ENCODE peak calls at places on chromosomes 11 and 22, in seven cellular contexts. One of them, this sample, is unnamed.

GRCh38 chr11:80718611-80719291 is 1277.9 kb upstream of the TENM4 start:
- DNase-seq in ACHN: no peak
- DNase-seq in ascending aorta: no peak
- DNase-seq in glomerular endothelial cell: no peak
- DNase-seq in stromal cell of bone marrow: no peak
- DNase-seq in activated T-helper 1 cell treated with anti-CD3 and anti-CD28 coated beads, Interleukin-2, amount 50 U/mL, for 16 hours: no peak
- DNase-seq in T-helper 2 cell: no peak
- DNase-seq in this sample: no peak

GRCh38 chr11:12433571-12434061 is 56.2 kb downstream of the PARVA start:
- DNase-seq in ACHN: no peak
- DNase-seq in ascending aorta: no peak
- DNase-seq in glomerular endothelial cell: no peak
- DNase-seq in stromal cell of bone marrow: peak
- DNase-seq in activated T-helper 1 cell treated with anti-CD3 and anti-CD28 coated beads, Interleukin-2, amount 50 U/mL, for 16 hours: no peak
- DNase-seq in T-helper 2 cell: no peak
- DNase-seq in this sample: no peak

GRCh38 chr22:45197606-45198462 is 34.1 kb downstream of the NUP50 start:
- DNase-seq in ACHN: no peak
- DNase-seq in ascending aorta: no peak
- DNase-seq in glomerular endothelial cell: no peak
- DNase-seq in stromal cell of bone marrow: no peak
- DNase-seq in activated T-helper 1 cell treated with anti-CD3 and anti-CD28 coated beads, Interleukin-2, amount 50 U/mL, for 16 hours: no peak
- DNase-seq in T-helper 2 cell: no peak
- DNase-seq in this sample: no peak

GRCh38 chr11:128916037-128916572 is 24.9 kb downstream of the KCNJ5 start:
- DNase-seq in ACHN: no peak
- DNase-seq in ascending aorta: no peak
- DNase-seq in glomerular endothelial cell: no peak
- DNase-seq in stromal cell of bone marrow: no peak
- DNase-seq in activated T-helper 1 cell treated with anti-CD3 and anti-CD28 coated beads, Interleukin-2, amount 50 U/mL, for 16 hours: no peak
- DNase-seq in T-helper 2 cell: no peak
- DNase-seq in this sample: no peak

GRCh38 chr11:60912851-60913550 is 957 bp upstream of the TMEM109 start:
- DNase-seq in ACHN: no peak
- DNase-seq in ascending aorta: no peak
- DNase-seq in glomerular endothelial cell: no peak
- DNase-seq in stromal cell of bone marrow: no peak
- DNase-seq in activated T-helper 1 cell treated with anti-CD3 and anti-CD28 coated beads, Interleukin-2, amount 50 U/mL, for 16 hours: no peak
- DNase-seq in T-helper 2 cell: no peak
- DNase-seq in this sample: no peak

GRCh38 chr11:104328514-104328912 is 164.6 kb upstream of the PDGFD start:
- DNase-seq in ACHN: no peak
- DNase-seq in ascending aorta: no peak
- DNase-seq in glomerular endothelial cell: no peak
- DNase-seq in stromal cell of bone marrow: no peak
- DNase-seq in activated T-helper 1 cell treated with anti-CD3 and anti-CD28 coated beads, Interleukin-2, amount 50 U/mL, for 16 hours: no peak
- DNase-seq in T-helper 2 cell: no peak
- DNase-seq in this sample: no peak

GRCh38 chr11:2929511-2929879 is 275 bp upstream of the PHLDA2 start:
- DNase-seq in ACHN: peak
- DNase-seq in ascending aorta: no peak
- DNase-seq in glomerular endothelial cell: no peak
- DNase-seq in stromal cell of bone marrow: peak
- DNase-seq in activated T-helper 1 cell treated with anti-CD3 and anti-CD28 coated beads, Interleukin-2, amount 50 U/mL, for 16 hours: no peak
- DNase-seq in T-helper 2 cell: peak
- DNase-seq in this sample: no peak

GRCh38 chr22:20618488-20618887 is 111.1 kb downstream of the MED15 start:
- DNase-seq in ACHN: no peak
- DNase-seq in ascending aorta: no peak
- DNase-seq in glomerular endothelial cell: no peak
- DNase-seq in stromal cell of bone marrow: no peak
- DNase-seq in activated T-helper 1 cell treated with anti-CD3 and anti-CD28 coated beads, Interleukin-2, amount 50 U/mL, for 16 hours: no peak
- DNase-seq in T-helper 2 cell: no peak
- DNase-seq in this sample: no peak

GRCh38 chr22:48581821-48582469 is 1245.7 kb downstream of the BRD1 start:
- DNase-seq in ACHN: no peak
- DNase-seq in ascending aorta: no peak
- DNase-seq in glomerular endothelial cell: no peak
- DNase-seq in stromal cell of bone marrow: no peak
- DNase-seq in activated T-helper 1 cell treated with anti-CD3 and anti-CD28 coated beads, Interleukin-2, amount 50 U/mL, for 16 hours: no peak
- DNase-seq in T-helper 2 cell: no peak
- DNase-seq in this sample: no peak

GRCh38 chr22:49971232-49972162 is 10.9 kb downstream of the PIM3 start:
- DNase-seq in ACHN: peak
- DNase-seq in ascending aorta: no peak
- DNase-seq in glomerular endothelial cell: no peak
- DNase-seq in stromal cell of bone marrow: no peak
- DNase-seq in activated T-helper 1 cell treated with anti-CD3 and anti-CD28 coated beads, Interleukin-2, amount 50 U/mL, for 16 hours: peak
- DNase-seq in T-helper 2 cell: peak
- DNase-seq in this sample: peak

GRCh38 chr11:65575568-65576231 is at the start of gene EHBP1L1:
- DNase-seq in ACHN: peak
- DNase-seq in ascending aorta: no peak
- DNase-seq in glomerular endothelial cell: no peak
- DNase-seq in stromal cell of bone marrow: no peak
- DNase-seq in activated T-helper 1 cell treated with anti-CD3 and anti-CD28 coated beads, Interleukin-2, amount 50 U/mL, for 16 hours: peak
- DNase-seq in T-helper 2 cell: peak
- DNase-seq in this sample: peak

GRCh38 chr22:17199131-17199731 is 20.0 kb downstream of the ADA2 start:
- DNase-seq in ACHN: no peak
- DNase-seq in ascending aorta: no peak
- DNase-seq in glomerular endothelial cell: no peak
- DNase-seq in stromal cell of bone marrow: peak
- DNase-seq in activated T-helper 1 cell treated with anti-CD3 and anti-CD28 coated beads, Interleukin-2, amount 50 U/mL, for 16 hours: no peak
- DNase-seq in T-helper 2 cell: no peak
- DNase-seq in this sample: no peak

GRCh38 chr22:30435674-30436126 is 10.1 kb downstream of the MTFP1 start:
- DNase-seq in ACHN: no peak
- DNase-seq in ascending aorta: peak
- DNase-seq in glomerular endothelial cell: no peak
- DNase-seq in stromal cell of bone marrow: no peak
- DNase-seq in activated T-helper 1 cell treated with anti-CD3 and anti-CD28 coated beads, Interleukin-2, amount 50 U/mL, for 16 hours: peak
- DNase-seq in T-helper 2 cell: peak
- DNase-seq in this sample: peak

GRCh38 chr11:91305402-91305801 is 919.2 kb upstream of the FAT3 start:
- DNase-seq in ACHN: no peak
- DNase-seq in ascending aorta: no peak
- DNase-seq in glomerular endothelial cell: no peak
- DNase-seq in stromal cell of bone marrow: no peak
- DNase-seq in activated T-helper 1 cell treated with anti-CD3 and anti-CD28 coated beads, Interleukin-2, amount 50 U/mL, for 16 hours: no peak
- DNase-seq in T-helper 2 cell: no peak
- DNase-seq in this sample: no peak

GRCh38 chr22:29095459-29095858 is 22.6 kb downstream of the KREMEN1 start:
- DNase-seq in ACHN: no peak
- DNase-seq in ascending aorta: no peak
- DNase-seq in glomerular endothelial cell: no peak
- DNase-seq in stromal cell of bone marrow: no peak
- DNase-seq in activated T-helper 1 cell treated with anti-CD3 and anti-CD28 coated beads, Interleukin-2, amount 50 U/mL, for 16 hours: no peak
- DNase-seq in T-helper 2 cell: no peak
- DNase-seq in this sample: no peak

GRCh38 chr11:8247312-8247711 is 16.4 kb downstream of the LMO1 start:
- DNase-seq in ACHN: peak
- DNase-seq in ascending aorta: no peak
- DNase-seq in glomerular endothelial cell: no peak
- DNase-seq in stromal cell of bone marrow: no peak
- DNase-seq in activated T-helper 1 cell treated with anti-CD3 and anti-CD28 coated beads, Interleukin-2, amount 50 U/mL, for 16 hours: no peak
- DNase-seq in T-helper 2 cell: no peak
- DNase-seq in this sample: no peak

GRCh38 chr11:17612221-17613188 is 65.4 kb downstream of the OTOG start:
- DNase-seq in ACHN: no peak
- DNase-seq in ascending aorta: no peak
- DNase-seq in glomerular endothelial cell: no peak
- DNase-seq in stromal cell of bone marrow: no peak
- DNase-seq in activated T-helper 1 cell treated with anti-CD3 and anti-CD28 coated beads, Interleukin-2, amount 50 U/mL, for 16 hours: no peak
- DNase-seq in T-helper 2 cell: no peak
- DNase-seq in this sample: no peak

GRCh38 chr11:114463999-114464398 is 24.7 kb downstream of the REXO2 start:
- DNase-seq in ACHN: no peak
- DNase-seq in ascending aorta: no peak
- DNase-seq in glomerular endothelial cell: no peak
- DNase-seq in stromal cell of bone marrow: no peak
- DNase-seq in activated T-helper 1 cell treated with anti-CD3 and anti-CD28 coated beads, Interleukin-2, amount 50 U/mL, for 16 hours: no peak
- DNase-seq in T-helper 2 cell: no peak
- DNase-seq in this sample: no peak

GRCh38 chr11:22491826-22492225 is 133.8 kb downstream of the FANCF start:
- DNase-seq in ACHN: no peak
- DNase-seq in ascending aorta: no peak
- DNase-seq in glomerular endothelial cell: no peak
- DNase-seq in stromal cell of bone marrow: peak
- DNase-seq in activated T-helper 1 cell treated with anti-CD3 and anti-CD28 coated beads, Interleukin-2, amount 50 U/mL, for 16 hours: no peak
- DNase-seq in T-helper 2 cell: no peak
- DNase-seq in this sample: no peak

GRCh38 chr22:44587004-44587793 is 89.2 kb upstream of the RTL6 start:
- DNase-seq in ACHN: peak
- DNase-seq in ascending aorta: no peak
- DNase-seq in glomerular endothelial cell: no peak
- DNase-seq in stromal cell of bone marrow: no peak
- DNase-seq in activated T-helper 1 cell treated with anti-CD3 and anti-CD28 coated beads, Interleukin-2, amount 50 U/mL, for 16 hours: no peak
- DNase-seq in T-helper 2 cell: no peak
- DNase-seq in this sample: no peak

GRCh38 chr11:94518300-94518699 is 6.0 kb downstream of the C11orf97 start:
- DNase-seq in ACHN: no peak
- DNase-seq in ascending aorta: no peak
- DNase-seq in glomerular endothelial cell: no peak
- DNase-seq in stromal cell of bone marrow: no peak
- DNase-seq in activated T-helper 1 cell treated with anti-CD3 and anti-CD28 coated beads, Interleukin-2, amount 50 U/mL, for 16 hours: no peak
- DNase-seq in T-helper 2 cell: no peak
- DNase-seq in this sample: no peak

GRCh38 chr11:8222820-8223512 is 40.7 kb downstream of the LMO1 start:
- DNase-seq in ACHN: no peak
- DNase-seq in ascending aorta: no peak
- DNase-seq in glomerular endothelial cell: no peak
- DNase-seq in stromal cell of bone marrow: no peak
- DNase-seq in activated T-helper 1 cell treated with anti-CD3 and anti-CD28 coated beads, Interleukin-2, amount 50 U/mL, for 16 hours: no peak
- DNase-seq in T-helper 2 cell: no peak
- DNase-seq in this sample: no peak

GRCh38 chr11:39220069-39220468 is 2239.4 kb downstream of the LRRC4C start:
- DNase-seq in ACHN: no peak
- DNase-seq in ascending aorta: no peak
- DNase-seq in glomerular endothelial cell: no peak
- DNase-seq in stromal cell of bone marrow: no peak
- DNase-seq in activated T-helper 1 cell treated with anti-CD3 and anti-CD28 coated beads, Interleukin-2, amount 50 U/mL, for 16 hours: no peak
- DNase-seq in T-helper 2 cell: no peak
- DNase-seq in this sample: no peak

GRCh38 chr11:45371251-45371749 is 85.2 kb upstream of the SYT13 start:
- DNase-seq in ACHN: peak
- DNase-seq in ascending aorta: no peak
- DNase-seq in glomerular endothelial cell: no peak
- DNase-seq in stromal cell of bone marrow: peak
- DNase-seq in activated T-helper 1 cell treated with anti-CD3 and anti-CD28 coated beads, Interleukin-2, amount 50 U/mL, for 16 hours: peak
- DNase-seq in T-helper 2 cell: peak
- DNase-seq in this sample: peak

GRCh38 chr11:42772886-42773285 is 538.9 kb upstream of the API5 start:
- DNase-seq in ACHN: no peak
- DNase-seq in ascending aorta: no peak
- DNase-seq in glomerular endothelial cell: no peak
- DNase-seq in stromal cell of bone marrow: no peak
- DNase-seq in activated T-helper 1 cell treated with anti-CD3 and anti-CD28 coated beads, Interleukin-2, amount 50 U/mL, for 16 hours: no peak
- DNase-seq in T-helper 2 cell: no peak
- DNase-seq in this sample: no peak

GRCh38 chr11:27717377-27717776 is 17.1 kb upstream of the BDNF start:
- DNase-seq in ACHN: peak
- DNase-seq in ascending aorta: no peak
- DNase-seq in glomerular endothelial cell: no peak
- DNase-seq in stromal cell of bone marrow: no peak
- DNase-seq in activated T-helper 1 cell treated with anti-CD3 and anti-CD28 coated beads, Interleukin-2, amount 50 U/mL, for 16 hours: no peak
- DNase-seq in T-helper 2 cell: no peak
- DNase-seq in this sample: no peak

GRCh38 chr22:43272301-43272700 is 70.9 kb downstream of the SCUBE1 start:
- DNase-seq in ACHN: no peak
- DNase-seq in ascending aorta: no peak
- DNase-seq in glomerular endothelial cell: no peak
- DNase-seq in stromal cell of bone marrow: no peak
- DNase-seq in activated T-helper 1 cell treated with anti-CD3 and anti-CD28 coated beads, Interleukin-2, amount 50 U/mL, for 16 hours: no peak
- DNase-seq in T-helper 2 cell: no peak
- DNase-seq in this sample: no peak

GRCh38 chr11:130002846-130003716 is 446 bp upstream of the PRDM10 start:
- DNase-seq in ACHN: peak
- DNase-seq in ascending aorta: peak
- DNase-seq in glomerular endothelial cell: peak
- DNase-seq in stromal cell of bone marrow: peak
- DNase-seq in activated T-helper 1 cell treated with anti-CD3 and anti-CD28 coated beads, Interleukin-2, amount 50 U/mL, for 16 hours: peak
- DNase-seq in T-helper 2 cell: peak
- DNase-seq in this sample: peak